ENCODE peak calls at places on chromosomes 3 and 15, in ten cellular contexts. G is fibroblast of the aortic adventitia; A is esophagus squamous epithelium; J is activated T-cell treated with anti-CD3 and anti-CD28 coated beads for 1 hour; H is cardiac septum; S is NCI-H226; B is Daoy; R is CD4-positive, alpha-beta T cell; L is NCI-H524; Y is midbrain. X is an unnamed sample.

GRCh38 chr15:79403501-79403900 is 28.6 kb upstream of the MINAR1 start:
- DNase-seq in G (no peak), A (no peak), J (no peak), H (no peak), S (peak; percentile 15), B (no peak), R (no peak), L (no peak), Y (no peak), X (peak; percentile 59)

GRCh38 chr15:40367038-40367672 is 9.1 kb downstream of the DISP2 start:
- DNase-seq in G (no peak), A (no peak), J (no peak), H (peak; percentile 92), S (no peak), B (no peak), R (no peak), L (no peak), Y (peak; percentile 47), X (no peak)

GRCh38 chr3:148605551-148605950 is 92.2 kb upstream of the AGTR1 start:
- DNase-seq in G (peak; percentile 45), A (no peak), J (no peak), H (no peak), S (no peak), B (no peak), R (no peak), L (no peak), Y (no peak), X (no peak)

GRCh38 chr15:38066612-38067011 is 132.2 kb downstream of the TMCO5A start:
- DNase-seq in G (no peak), A (no peak), J (no peak), H (no peak), S (no peak), B (no peak), R (no peak), L (no peak), Y (no peak), X (no peak)

GRCh38 chr15:62957130-62957529 is 85.4 kb upstream of the TPM1 start:
- DNase-seq in G (peak; percentile 42), A (no peak), J (no peak), H (no peak), S (peak; percentile 23), B (peak; percentile 83), R (no peak), L (no peak), Y (no peak), X (no peak)

GRCh38 chr3:194369522-194370279 is at the start of gene LRRC15:
- DNase-seq in G (peak; percentile 54), A (no peak), J (no peak), H (no peak), S (no peak), B (peak; percentile 77), R (no peak), L (no peak), Y (no peak), X (peak; percentile 74)

GRCh38 chr15:90564109-90564508 is 34.4 kb downstream of the CRTC3 start:
- DNase-seq in G (no peak), A (no peak), J (no peak), H (no peak), S (no peak), B (no peak), R (no peak), L (no peak), Y (no peak), X (no peak)

GRCh38 chr15:35545316-35545824 is 595 bp downstream of the DPH6 start:
- DNase-seq in G (peak; percentile 71), A (no peak), J (peak; percentile 4), H (no peak), S (no peak), B (peak; percentile 68), R (peak; percentile 3), L (peak; percentile 72), Y (no peak), X (peak; percentile 10)

GRCh38 chr3:62785384-62785783 is 89.8 kb downstream of the CADPS start:
- DNase-seq in G (no peak), A (no peak), J (no peak), H (no peak), S (no peak), B (no peak), R (no peak), L (no peak), Y (no peak), X (no peak)

GRCh38 chr15:74829500-74829899 is 3.1 kb downstream of the CPLX3 start:
- DNase-seq in G (peak; percentile 45), A (no peak), J (no peak), H (no peak), S (no peak), B (no peak), R (no peak), L (no peak), Y (no peak), X (no peak)

X was measured in HFFc6.